ENCODE peak calls at places on chromosomes 13 and 19, in nine cellular contexts. One of them, this sample, is unnamed.

GRCh38 chr19:29805026-29805925 is 6.5 kb upstream of the CCNE1 start:
- DNase-seq in T-helper 1 cell: no peak
- DNase-seq in nephron progenitor cell: no peak
- DNase-seq in CD4-positive, CD25-positive, alpha-beta regulatory T cell: no peak
- DNase-seq in IMR-90: peak
- DNase-seq in CD8-positive, alpha-beta memory T cell: no peak
- DNase-seq in choroid plexus epithelial cell: no peak
- DNase-seq in effector CD4-positive, alpha-beta T cell: no peak
- DNase-seq in AG10803: peak
- DNase-seq in this sample: no peak

GRCh38 chr19:31316201-31316951 is 32.9 kb downstream of the TSHZ3 start:
- DNase-seq in nephron progenitor cell: no peak
- DNase-seq in CD4-positive, CD25-positive, alpha-beta regulatory T cell: no peak
- DNase-seq in IMR-90: peak
- DNase-seq in effector CD4-positive, alpha-beta T cell: no peak
- DNase-seq in choroid plexus epithelial cell: peak
- DNase-seq in CD8-positive, alpha-beta memory T cell: no peak
- DNase-seq in AG10803: peak
- DNase-seq in T-helper 1 cell: no peak
- DNase-seq in this sample: no peak

GRCh38 chr13:40969169-40969901 is 49.8 kb downstream of the ELF1 start:
- DNase-seq in CD8-positive, alpha-beta memory T cell: peak
- DNase-seq in T-helper 1 cell: no peak
- DNase-seq in nephron progenitor cell: no peak
- DNase-seq in AG10803: no peak
- DNase-seq in choroid plexus epithelial cell: no peak
- DNase-seq in effector CD4-positive, alpha-beta T cell: no peak
- DNase-seq in CD4-positive, CD25-positive, alpha-beta regulatory T cell: no peak
- DNase-seq in IMR-90: no peak
- DNase-seq in this sample: no peak

GRCh38 chr13:97977982-97978381 is 24.5 kb downstream of the IPO5 start:
- DNase-seq in nephron progenitor cell: no peak
- DNase-seq in effector CD4-positive, alpha-beta T cell: no peak
- DNase-seq in CD4-positive, CD25-positive, alpha-beta regulatory T cell: no peak
- DNase-seq in T-helper 1 cell: no peak
- DNase-seq in CD8-positive, alpha-beta memory T cell: no peak
- DNase-seq in IMR-90: no peak
- DNase-seq in choroid plexus epithelial cell: no peak
- DNase-seq in AG10803: no peak
- DNase-seq in this sample: no peak

GRCh38 chr13:20994441-20994821 is 67.0 kb downstream of the LATS2 start:
- DNase-seq in AG10803: no peak
- DNase-seq in CD8-positive, alpha-beta memory T cell: no peak
- DNase-seq in T-helper 1 cell: no peak
- DNase-seq in CD4-positive, CD25-positive, alpha-beta regulatory T cell: no peak
- DNase-seq in choroid plexus epithelial cell: no peak
- DNase-seq in nephron progenitor cell: no peak
- DNase-seq in effector CD4-positive, alpha-beta T cell: no peak
- DNase-seq in IMR-90: no peak
- DNase-seq in this sample: no peak

GRCh38 chr19:10797541-10798256 is 38.3 kb downstream of the TMED1 start:
- DNase-seq in effector CD4-positive, alpha-beta T cell: peak
- DNase-seq in T-helper 1 cell: peak
- DNase-seq in nephron progenitor cell: no peak
- DNase-seq in IMR-90: no peak
- DNase-seq in choroid plexus epithelial cell: peak
- DNase-seq in CD4-positive, CD25-positive, alpha-beta regulatory T cell: peak
- DNase-seq in AG10803: no peak
- DNase-seq in CD8-positive, alpha-beta memory T cell: peak
- DNase-seq in this sample: peak

GRCh38 chr13:102351486-102351885 is 50.4 kb downstream of the FGF14 start:
- DNase-seq in nephron progenitor cell: no peak
- DNase-seq in CD4-positive, CD25-positive, alpha-beta regulatory T cell: no peak
- DNase-seq in T-helper 1 cell: no peak
- DNase-seq in IMR-90: no peak
- DNase-seq in choroid plexus epithelial cell: no peak
- DNase-seq in effector CD4-positive, alpha-beta T cell: no peak
- DNase-seq in CD8-positive, alpha-beta memory T cell: no peak
- DNase-seq in AG10803: no peak
- DNase-seq in this sample: no peak

GRCh38 chr19:17281391-17282304 is at the start of gene ANKLE1:
- DNase-seq in nephron progenitor cell: peak
- DNase-seq in choroid plexus epithelial cell: no peak
- DNase-seq in effector CD4-positive, alpha-beta T cell: no peak
- DNase-seq in CD4-positive, CD25-positive, alpha-beta regulatory T cell: no peak
- DNase-seq in T-helper 1 cell: no peak
- DNase-seq in IMR-90: no peak
- DNase-seq in AG10803: no peak
- DNase-seq in CD8-positive, alpha-beta memory T cell: no peak
- DNase-seq in this sample: no peak

GRCh38 chr13:100298691-100299090 is 209.8 kb downstream of the PCCA start:
- DNase-seq in CD8-positive, alpha-beta memory T cell: no peak
- DNase-seq in CD4-positive, CD25-positive, alpha-beta regulatory T cell: no peak
- DNase-seq in T-helper 1 cell: no peak
- DNase-seq in effector CD4-positive, alpha-beta T cell: no peak
- DNase-seq in choroid plexus epithelial cell: peak
- DNase-seq in IMR-90: no peak
- DNase-seq in AG10803: no peak
- DNase-seq in nephron progenitor cell: no peak
- DNase-seq in this sample: no peak

GRCh38 chr19:53908933-53909415 is at the start of gene CACNG7:
- DNase-seq in CD8-positive, alpha-beta memory T cell: no peak
- DNase-seq in choroid plexus epithelial cell: no peak
- DNase-seq in CD4-positive, CD25-positive, alpha-beta regulatory T cell: no peak
- DNase-seq in nephron progenitor cell: peak
- DNase-seq in T-helper 1 cell: no peak
- DNase-seq in IMR-90: no peak
- DNase-seq in effector CD4-positive, alpha-beta T cell: no peak
- DNase-seq in AG10803: no peak
- DNase-seq in this sample: no peak

This sample was measured in naive thymus-derived CD8-positive, alpha-beta T cell.